ENCODE peak calls at places on chromosomes 5 and 9, in eight cellular contexts. W is BE2C; T is NCI-H345; O is CD4-positive, alpha-beta memory T cell; G is aorta; Y is NCI-H446; S is HTR-8/SVneo; L is fibroblast of mammary gland. Q is an unnamed sample.

GRCh38 chr5:9927521-9927997 is 297.4 kb upstream of the TAS2R1 start:
- DNase-seq in W (no peak), T (no peak), O (no peak), G (no peak), Y (no peak), S (peak), L (peak), Q (no peak)

GRCh38 chr9:34961574-34962480 is 3.7 kb downstream of the PHF24 start:
- DNase-seq in W (no peak), T (no peak), O (no peak), G (no peak), Y (no peak), S (no peak), L (peak), Q (no peak)

GRCh38 chr5:157681048-157681447 is 9.7 kb downstream of the C5orf52 start:
- DNase-seq in W (no peak), T (no peak), O (no peak), G (no peak), Y (no peak), S (no peak), L (no peak), Q (no peak)

GRCh38 chr9:137311171-137311970 is 9.3 kb upstream of the NRARP start:
- DNase-seq in W (peak), T (no peak), O (no peak), G (peak), Y (no peak), S (no peak), L (peak), Q (peak)

GRCh38 chr9:126147186-126147585 is 179.4 kb upstream of the MVB12B start:
- DNase-seq in W (no peak), T (no peak), O (no peak), G (no peak), Y (no peak), S (no peak), L (no peak), Q (no peak)

GRCh38 chr9:110142868-110143866 is 64.8 kb downstream of the C9orf152 start:
- DNase-seq in W (peak), T (peak), O (no peak), G (no peak), Y (no peak), S (no peak), L (no peak), Q (no peak)

GRCh38 chr5:17114715-17115599 is 102.5 kb upstream of the BASP1 start:
- DNase-seq in W (no peak), T (no peak), O (no peak), G (no peak), Y (no peak), S (no peak), L (no peak), Q (no peak)

GRCh38 chr9:33186457-33187168 is 19.5 kb upstream of the B4GALT1 start:
- DNase-seq in W (no peak), T (no peak), O (no peak), G (no peak), Y (no peak), S (no peak), L (no peak), Q (no peak)

GRCh38 chr5:133118741-133119140 is 66.9 kb downstream of the HSPA4 start:
- DNase-seq in W (no peak), T (no peak), O (no peak), G (no peak), Y (no peak), S (no peak), L (no peak), Q (no peak)

GRCh38 chr5:39473156-39473779 is 48.5 kb upstream of the DAB2 start:
- DNase-seq in W (no peak), T (no peak), O (no peak), G (no peak), Y (no peak), S (no peak), L (peak), Q (no peak)

GRCh38 chr9:73116030-73116429 is 35.6 kb upstream of the ANXA1 start:
- DNase-seq in W (no peak), T (no peak), O (no peak), G (no peak), Y (no peak), S (peak), L (peak), Q (no peak)

GRCh38 chr5:122182491-122182921 is 53.2 kb downstream of the ZNF474 start:
- DNase-seq in W (no peak), T (no peak), O (no peak), G (peak), Y (peak), S (no peak), L (peak), Q (no peak)

GRCh38 chr5:169299146-169299545 is 1.8 kb downstream of the SLIT3 start:
- DNase-seq in W (no peak), T (no peak), O (no peak), G (no peak), Y (no peak), S (no peak), L (no peak), Q (no peak)

GRCh38 chr9:129487658-129488483 is 133.0 kb downstream of the C9orf50 start:
- DNase-seq in W (peak), T (peak), O (peak), G (peak), Y (no peak), S (peak), L (peak), Q (peak)

GRCh38 chr5:88770290-88771257 is 112.4 kb downstream of the MEF2C start:
- DNase-seq in W (no peak), T (no peak), O (no peak), G (no peak), Y (no peak), S (no peak), L (peak), Q (no peak)

GRCh38 chr5:68239485-68239884 is 23.9 kb downstream of the PIK3R1 start:
- DNase-seq in W (peak), T (no peak), O (peak), G (peak), Y (no peak), S (no peak), L (peak), Q (peak)

GRCh38 chr9:37290881-37291485 is 131.5 kb upstream of the GRHPR start:
- DNase-seq in W (no peak), T (no peak), O (no peak), G (no peak), Y (no peak), S (peak), L (peak), Q (no peak)